ENCODE peak calls at places on chromosome 3, in four cellular contexts. L is left lung, U is tibial nerve, G is cardiac fibroblast. O is an unnamed sample.

GRCh38 chr3:14605070-14605469 is 46.5 kb upstream of the CCDC174 start:
- DNase-seq in G (no peak), U (no peak), L (no peak), O (no peak)

GRCh38 chr3:56753206-56753605 is 48.5 kb downstream of the ARHGEF3 start:
- DNase-seq in U (no peak), L (no peak), G (peak), O (no peak)

GRCh38 chr3:151974067-151974466 is 100.6 kb downstream of the SUCNR1 start:
- DNase-seq in G (peak), L (no peak), U (no peak), O (no peak)

GRCh38 chr3:194396897-194397756 is 1.9 kb downstream of the GP5 start:
- DNase-seq in U (no peak), L (peak), G (no peak), O (no peak)

GRCh38 chr3:12961007-12961725 is 112.1 kb downstream of the IQSEC1 start:
- DNase-seq in G (no peak), L (peak), U (no peak), O (no peak)

GRCh38 chr3:117706037-117706436 is 996.5 kb downstream of the TUSC7 start:
- DNase-seq in G (peak), L (no peak), U (no peak), O (no peak)

GRCh38 chr3:139107424-139108252 is 62.9 kb upstream of the PRR23C start:
- DNase-seq in L (no peak), G (no peak), U (no peak), O (no peak)

GRCh38 chr3:187973977-187974856 is 179.7 kb upstream of the LPP start:
- DNase-seq in L (no peak), G (no peak), U (no peak), O (no peak)

GRCh38 chr3:150409527-150410310 is 1.6 kb downstream of the TSC22D2 start:
- DNase-seq in G (peak), U (peak), L (peak), O (peak)

GRCh38 chr3:48047841-48048456 is 31.7 kb upstream of the MAP4 start:
- DNase-seq in G (peak), L (no peak), U (no peak), O (no peak)

GRCh38 chr3:52685285-52685704 is 418 bp downstream of the PBRM1 start:
- DNase-seq in L (peak), G (peak), U (peak), O (peak)

GRCh38 chr3:158802399-158803023 is 657 bp downstream of the MFSD1 start:
- DNase-seq in G (no peak), L (peak), U (no peak), O (no peak)

GRCh38 chr3:49839193-49839809 is 17.1 kb downstream of the TRAIP start:
- DNase-seq in G (peak), L (peak), U (peak), O (peak)

GRCh38 chr3:138649134-138649533 is 40.6 kb downstream of the FAIM start:
- DNase-seq in L (no peak), U (no peak), G (no peak), O (no peak)

GRCh38 chr3:148203263-148204010 is 494.3 kb upstream of the AGTR1 start:
- DNase-seq in L (no peak), G (peak), U (no peak), O (no peak)

GRCh38 chr3:122728756-122729514 is 48.3 kb downstream of the PARP14 start:
- DNase-seq in G (no peak), U (no peak), L (no peak), O (no peak)

GRCh38 chr3:133838916-133839800 is 33.5 kb downstream of the SRPRB start:
- DNase-seq in G (no peak), L (no peak), U (no peak), O (no peak)

GRCh38 chr3:30549600-30549999 is 56.8 kb upstream of the TGFBR2 start:
- DNase-seq in G (no peak), L (no peak), U (no peak), O (no peak)

GRCh38 chr3:169945313-169945712 is 21.3 kb upstream of the SEC62 start:
- DNase-seq in G (peak), U (no peak), L (no peak), O (peak)

GRCh38 chr3:108130705-108131104 is 39.9 kb upstream of the CD47 start:
- DNase-seq in G (no peak), U (no peak), L (no peak), O (no peak)

GRCh38 chr3:134059680-134060560 is 30.2 kb upstream of the SLCO2A1 start:
- DNase-seq in U (no peak), L (no peak), G (no peak), O (no peak)

GRCh38 chr3:50237133-50237651 is 1.2 kb downstream of the GNAI2 start:
- DNase-seq in G (peak), L (peak), U (no peak), O (peak)

GRCh38 chr3:38454179-38454883 is 641 bp downstream of the ACVR2B start:
- DNase-seq in U (no peak), G (no peak), L (peak), O (no peak)

GRCh38 chr3:30421261-30421660 is 185.1 kb upstream of the TGFBR2 start:
- DNase-seq in U (no peak), G (peak), L (no peak), O (no peak)

GRCh38 chr3:2950159-2950558 is 160.0 kb downstream of the IL5RA start:
- DNase-seq in G (no peak), U (no peak), L (no peak), O (no peak)

GRCh38 chr3:51354172-51354571 is 30.9 kb upstream of the MANF start:
- DNase-seq in G (no peak), L (no peak), U (no peak), O (no peak)

GRCh38 chr3:170154569-170155143 is 26.9 kb downstream of the PHC3 start:
- DNase-seq in L (no peak), U (no peak), G (no peak), O (no peak)

GRCh38 chr3:13010770-13011169 is 62.5 kb downstream of the IQSEC1 start:
- DNase-seq in U (no peak), G (no peak), L (no peak), O (no peak)

GRCh38 chr3:5699313-5699712 is 511.8 kb downstream of the EDEM1 start:
- DNase-seq in U (no peak), G (no peak), L (no peak), O (no peak)

GRCh38 chr3:72593881-72594397 is 254.3 kb downstream of the SHQ1 start:
- DNase-seq in L (no peak), G (peak), U (no peak), O (no peak)

GRCh38 chr3:160400631-160401150 is 1.2 kb downstream of the SMC4 start:
- DNase-seq in L (peak), U (no peak), G (no peak), O (peak)

GRCh38 chr3:59265566-59265965 is 215.7 kb upstream of the CFAP20DC start:
- DNase-seq in G (no peak), U (no peak), L (no peak), O (no peak)

GRCh38 chr3:127911421-127911931 is 3.6 kb upstream of the KBTBD12 start:
- DNase-seq in G (peak), U (no peak), L (no peak), O (no peak)

GRCh38 chr3:133377396-133377795 is 22.5 kb upstream of the BFSP2 start:
- DNase-seq in G (peak), U (no peak), L (no peak), O (no peak)

GRCh38 chr3:36373084-36373483 is 7.2 kb upstream of the STAC start:
- DNase-seq in U (no peak), L (no peak), G (peak), O (no peak)

GRCh38 chr3:182711853-182712252 is 81.5 kb upstream of the ATP11B start:
- DNase-seq in G (no peak), L (no peak), U (no peak), O (no peak)

GRCh38 chr3:97917813-97918536 is 54.3 kb downstream of the RIOX2 start:
- DNase-seq in U (no peak), L (no peak), G (peak), O (no peak)

GRCh38 chr3:183697610-183698317 is at the start of gene YEATS2:
- DNase-seq in G (peak), L (peak), U (no peak), O (peak)

GRCh38 chr3:78163379-78163778 is 1123.5 kb downstream of the ROBO2 start:
- DNase-seq in U (no peak), L (no peak), G (no peak), O (no peak)

GRCh38 chr3:78161736-78162135 is 1121.8 kb downstream of the ROBO2 start:
- DNase-seq in L (no peak), U (no peak), G (no peak), O (no peak)

GRCh38 chr3:78165876-78166275 is 1126.0 kb downstream of the ROBO2 start:
- DNase-seq in G (no peak), L (no peak), U (no peak), O (no peak)
- TF ChIP-seq CTCF in G (peak), L (no peak), U (no peak), O (no peak)

GRCh38 chr3:17761563-17761962 is 19.1 kb upstream of the TBC1D5 start:
- DNase-seq in G (no peak), L (no peak), U (no peak), O (no peak)
- TF ChIP-seq CTCF in G (no peak), L (no peak), U (no peak), O (no peak)

GRCh38 chr3:66823010-66823399 is 175.1 kb upstream of the KBTBD8 start:
- DNase-seq in G (no peak), L (no peak), U (no peak), O (no peak)

GRCh38 chr3:66819993-66820501 is 178.1 kb upstream of the KBTBD8 start:
- DNase-seq in G (no peak), U (no peak), L (no peak), O (no peak)

GRCh38 chr3:66823532-66823931 is 174.6 kb upstream of the KBTBD8 start:
- DNase-seq in L (peak), G (no peak), U (no peak), O (no peak)

GRCh38 chr3:66824450-66824849 is 173.7 kb upstream of the KBTBD8 start:
- DNase-seq in G (no peak), L (no peak), U (no peak), O (no peak)

GRCh38 chr3:66822059-66823009 is 175.8 kb upstream of the KBTBD8 start:
- DNase-seq in L (no peak), U (peak), G (peak), O (peak)
- TF ChIP-seq CTCF in L (peak), U (peak), G (peak), O (no peak)

GRCh38 chr3:196697270-196697669 is 14.8 kb downstream of the CEP19 start:
- DNase-seq in G (no peak), U (no peak), L (no peak), O (no peak)

GRCh38 chr3:196689941-196690660 is 21.9 kb downstream of the CEP19 start:
- DNase-seq in G (no peak), U (no peak), L (no peak), O (no peak)

GRCh38 chr3:196695849-196696226 is 16.2 kb downstream of the CEP19 start:
- DNase-seq in U (no peak), G (no peak), L (no peak), O (no peak)

GRCh38 chr3:196694941-196695848 is 16.9 kb downstream of the CEP19 start:
- DNase-seq in U (no peak), G (no peak), L (no peak), O (no peak)

GRCh38 chr3:196694202-196694638 is 17.8 kb downstream of the CEP19 start:
- DNase-seq in L (no peak), U (no peak), G (peak), O (no peak)
- TF ChIP-seq CTCF in L (no peak), U (no peak), G (no peak), O (no peak)

GRCh38 chr3:64111872-64112271 is 88.6 kb upstream of the PSMD6 start:
- DNase-seq in G (no peak), U (no peak), L (no peak), O (no peak)
- TF ChIP-seq CTCF in G (no peak), U (no peak), L (no peak), O (no peak)

DNA sequence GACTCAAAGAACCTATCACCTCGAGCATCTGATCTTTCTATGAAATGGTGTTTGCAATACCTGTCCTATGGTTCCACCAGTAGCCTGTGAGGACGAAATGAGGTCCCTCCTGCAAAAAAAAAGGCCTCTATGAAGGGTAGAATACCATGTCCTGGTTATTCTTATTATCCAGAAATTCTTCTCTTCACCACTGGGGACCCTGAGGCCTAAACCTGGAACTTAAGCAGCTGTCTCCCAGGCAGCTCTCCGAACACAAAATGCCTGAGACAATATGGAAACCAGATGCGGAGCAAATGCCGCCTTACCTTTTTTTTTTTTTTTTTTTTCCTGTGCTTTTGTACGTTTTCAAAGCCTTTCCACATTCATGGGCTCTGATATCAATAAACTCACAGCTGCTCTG is 62.1 kb upstream of the WNT5A start:
- DNase-seq in G (peak), U (no peak), L (no peak), O (no peak)
- TF ChIP-seq CTCF in G (peak), U (no peak), L (no peak), O (no peak)

DNA sequence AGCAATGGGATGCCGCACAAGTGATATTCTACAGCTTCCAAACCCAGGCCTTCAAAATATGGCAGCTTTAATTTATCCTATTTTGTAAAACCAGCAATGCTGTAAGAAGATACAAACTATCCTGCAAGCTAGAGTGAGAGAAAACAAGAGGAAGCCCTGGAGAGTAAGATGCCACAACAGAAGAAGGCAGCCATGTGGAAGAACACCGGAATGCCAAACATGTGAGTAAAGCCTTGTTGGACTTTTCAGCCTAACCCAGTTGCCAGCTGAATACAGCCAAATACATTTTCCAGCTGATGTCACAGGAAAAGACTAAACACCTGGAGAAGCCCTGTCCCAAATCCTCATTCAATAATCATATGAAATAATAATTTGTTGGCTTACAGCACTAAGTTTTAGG is 1115.1 kb upstream of the CADM2 start:
- DNase-seq in L (no peak), G (no peak), U (no peak), O (no peak)
- TF ChIP-seq CTCF in L (no peak), G (no peak), U (no peak), O (no peak)

DNA sequence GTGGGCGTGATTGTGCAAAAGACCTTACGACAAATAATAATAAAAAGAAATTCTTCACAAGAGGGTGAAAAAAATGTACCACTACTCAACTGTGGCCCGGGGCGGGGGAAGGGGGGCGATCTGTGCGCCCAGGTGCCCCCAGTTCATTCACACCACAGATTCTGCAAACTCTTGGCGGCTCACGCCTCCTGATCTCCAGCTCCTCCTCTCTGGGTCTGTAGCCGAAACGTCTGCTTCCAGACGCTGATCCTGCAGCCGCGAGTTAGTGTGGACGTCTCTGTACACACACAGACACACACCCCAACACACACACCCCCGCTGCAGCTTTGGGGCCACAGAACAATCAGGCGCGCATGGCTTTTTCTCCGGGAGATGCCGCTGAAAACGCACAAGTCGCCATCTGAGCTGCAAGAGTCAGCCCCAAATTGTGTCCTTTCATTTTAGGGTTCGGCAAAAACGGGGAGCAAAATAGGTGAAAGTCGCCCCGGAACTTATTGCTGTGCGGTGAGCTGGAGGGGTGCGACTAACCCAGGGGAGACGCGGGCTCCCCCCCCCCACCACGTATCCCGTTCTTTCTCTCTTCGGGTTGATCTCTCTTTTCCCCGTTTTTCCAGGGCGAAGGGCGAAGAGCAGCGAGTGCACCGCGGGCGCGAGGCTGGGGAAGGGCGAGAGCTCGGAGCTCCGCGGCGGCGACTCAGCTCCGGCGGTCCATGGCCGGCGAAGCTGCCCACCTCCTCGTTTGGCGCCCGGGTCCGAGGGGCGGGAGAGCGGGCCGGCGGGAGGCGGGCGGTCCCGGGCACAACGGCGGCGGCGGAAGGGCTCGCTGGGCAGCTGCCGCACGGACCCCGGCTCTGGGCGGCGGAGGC is 503 bp upstream of the WNT5A start:
- DNase-seq in U (no peak), G (peak), L (no peak), O (no peak)
- TF ChIP-seq CTCF in U (no peak), G (no peak), L (no peak), O (no peak)

GRCh38 chr3:156233875-156234274 is 113.5 kb downstream of the KCNAB1 start:
- DNase-seq in L (no peak), U (no peak), G (no peak), O (no peak)
- TF ChIP-seq CTCF in L (no peak), U (no peak), G (no peak), O (no peak)

O was measured in activated B cell treated with CpG ODN at 0.5 μM for 24 hours.